ENCODE peak calls at places on chromosomes 2 and 18, in six cellular contexts. One of them, this sample, is unnamed.

GRCh38 chr18:47382171-47382570 is 130.7 kb upstream of the SKOR2 start:
- DNase-seq in mesendoderm: no peak
- DNase-seq in H1: no peak
- DNase-seq in mesenchymal stem cell: no peak
- DNase-seq in neuronal stem cell: no peak
- DNase-seq in trophoblast cell: no peak
- DNase-seq in this sample: no peak

GRCh38 chr2:128654404-128654803 is 335.7 kb upstream of the HS6ST1 start:
- DNase-seq in H1: no peak
- DNase-seq in mesenchymal stem cell: no peak
- DNase-seq in trophoblast cell: no peak
- DNase-seq in mesendoderm: no peak
- DNase-seq in neuronal stem cell: no peak
- DNase-seq in this sample: no peak

GRCh38 chr18:74840492-74841167 is 243.0 kb downstream of the ZNF407 start:
- DNase-seq in trophoblast cell: no peak
- DNase-seq in mesenchymal stem cell: peak; percentile 53
- DNase-seq in mesendoderm: peak; percentile 18
- DNase-seq in neuronal stem cell: no peak
- DNase-seq in H1: no peak
- DNase-seq in this sample: peak; percentile 82

GRCh38 chr18:66603941-66604627 is at the start of gene CDH19:
- DNase-seq in neuronal stem cell: no peak
- DNase-seq in trophoblast cell: no peak
- DNase-seq in mesendoderm: no peak
- DNase-seq in mesenchymal stem cell: peak; percentile 16
- DNase-seq in H1: no peak
- DNase-seq in this sample: no peak

GRCh38 chr2:85790499-85790898 is 36.7 kb downstream of the ATOH8 start:
- DNase-seq in mesenchymal stem cell: no peak
- DNase-seq in trophoblast cell: no peak
- DNase-seq in H1: no peak
- DNase-seq in neuronal stem cell: no peak
- DNase-seq in mesendoderm: no peak
- DNase-seq in this sample: no peak

GRCh38 chr2:64400733-64401500 is 53.0 kb upstream of the LGALSL start:
- DNase-seq in trophoblast cell: no peak
- DNase-seq in H1: no peak
- DNase-seq in mesenchymal stem cell: peak; percentile 28
- DNase-seq in neuronal stem cell: no peak
- DNase-seq in mesendoderm: peak; percentile 23
- DNase-seq in this sample: no peak

GRCh38 chr18:10088734-10089133 is 174.9 kb downstream of the VAPA start:
- DNase-seq in H1: no peak
- DNase-seq in mesendoderm: no peak
- DNase-seq in mesenchymal stem cell: no peak
- DNase-seq in trophoblast cell: no peak
- DNase-seq in neuronal stem cell: no peak
- DNase-seq in this sample: no peak

GRCh38 chr2:118295592-118296390 is 207.5 kb downstream of the INSIG2 start:
- DNase-seq in neuronal stem cell: no peak
- DNase-seq in mesendoderm: no peak
- DNase-seq in mesenchymal stem cell: no peak
- DNase-seq in H1: no peak
- DNase-seq in trophoblast cell: no peak
- DNase-seq in this sample: no peak

GRCh38 chr2:152406836-152407161 is 71.8 kb downstream of the FMNL2 start:
- DNase-seq in neuronal stem cell: no peak
- DNase-seq in H1: no peak
- DNase-seq in mesendoderm: no peak
- DNase-seq in trophoblast cell: no peak
- DNase-seq in mesenchymal stem cell: no peak
- DNase-seq in this sample: no peak

GRCh38 chr18:36127866-36128845 is 984 bp downstream of the SLC39A6 start:
- DNase-seq in mesendoderm: peak; percentile 41
- DNase-seq in H1: no peak
- DNase-seq in neuronal stem cell: peak; percentile 1
- DNase-seq in mesenchymal stem cell: peak; percentile 60
- DNase-seq in trophoblast cell: peak; percentile 45
- DNase-seq in this sample: peak; percentile 69

GRCh38 chr2:201267278-201268030 is 7.1 kb downstream of the CASP8 start:
- DNase-seq in neuronal stem cell: no peak
- DNase-seq in mesenchymal stem cell: no peak
- DNase-seq in H1: no peak
- DNase-seq in mesendoderm: no peak
- DNase-seq in trophoblast cell: no peak
- DNase-seq in this sample: no peak

GRCh38 chr2:53490659-53491058 is 276.9 kb upstream of the CHAC2 start:
- DNase-seq in neuronal stem cell: no peak
- DNase-seq in trophoblast cell: no peak
- DNase-seq in mesendoderm: no peak
- DNase-seq in H1: no peak
- DNase-seq in mesenchymal stem cell: peak; percentile 64
- DNase-seq in this sample: peak; percentile 85

GRCh38 chr18:31490838-31491237 is 7.1 kb upstream of the DSG2 start:
- DNase-seq in trophoblast cell: no peak
- DNase-seq in mesenchymal stem cell: no peak
- DNase-seq in H1: no peak
- DNase-seq in mesendoderm: no peak
- DNase-seq in neuronal stem cell: no peak
- DNase-seq in this sample: no peak

GRCh38 chr2:187499941-187500532 is 52.0 kb upstream of the CALCRL start:
- DNase-seq in trophoblast cell: peak; percentile 54
- DNase-seq in mesendoderm: peak; percentile 64
- DNase-seq in H1: peak; percentile 71
- DNase-seq in mesenchymal stem cell: peak; percentile 72
- DNase-seq in neuronal stem cell: peak; percentile 54
- DNase-seq in this sample: peak; percentile 66

GRCh38 chr2:219378167-219378851 is 9.4 kb downstream of the DNPEP start:
- DNase-seq in trophoblast cell: no peak
- DNase-seq in H1: no peak
- DNase-seq in mesendoderm: no peak
- DNase-seq in neuronal stem cell: peak; percentile 26
- DNase-seq in mesenchymal stem cell: no peak
- DNase-seq in this sample: no peak

GRCh38 chr2:134372611-134373131 is 118.8 kb downstream of the MGAT5 start:
- DNase-seq in H1: no peak
- DNase-seq in mesendoderm: no peak
- DNase-seq in trophoblast cell: no peak
- DNase-seq in mesenchymal stem cell: peak; percentile 84
- DNase-seq in neuronal stem cell: no peak
- DNase-seq in this sample: peak; percentile 94

GRCh38 chr2:216619411-216620393 is 13.5 kb upstream of the IGFBP2 start:
- DNase-seq in trophoblast cell: no peak
- DNase-seq in H1: peak; percentile 57
- DNase-seq in mesendoderm: peak; percentile 77
- DNase-seq in mesenchymal stem cell: peak; percentile 64
- DNase-seq in neuronal stem cell: no peak
- DNase-seq in this sample: peak; percentile 64

GRCh38 chr18:39701839-39702238 is 2136.2 kb upstream of the CELF4 start:
- DNase-seq in neuronal stem cell: no peak
- DNase-seq in H1: no peak
- DNase-seq in mesendoderm: peak; percentile 80
- DNase-seq in trophoblast cell: no peak
- DNase-seq in mesenchymal stem cell: peak; percentile 47
- DNase-seq in this sample: peak; percentile 53

GRCh38 chr2:102245266-102246151 is 58.7 kb downstream of the IL1RL2 start:
- DNase-seq in trophoblast cell: no peak
- DNase-seq in mesenchymal stem cell: peak; percentile 45
- DNase-seq in neuronal stem cell: no peak
- DNase-seq in H1: peak; percentile 49
- DNase-seq in mesendoderm: peak; percentile 40
- DNase-seq in this sample: peak; percentile 18

GRCh38 chr18:32299489-32299888 is 109.7 kb downstream of the MEP1B start:
- DNase-seq in mesendoderm: no peak
- DNase-seq in trophoblast cell: no peak
- DNase-seq in mesenchymal stem cell: no peak
- DNase-seq in H1: no peak
- DNase-seq in neuronal stem cell: no peak
- DNase-seq in this sample: no peak

GRCh38 chr2:317501-318424 is 29.9 kb upstream of the ALKAL2 start:
- DNase-seq in mesenchymal stem cell: peak; percentile 30
- DNase-seq in H1: no peak
- DNase-seq in trophoblast cell: no peak
- DNase-seq in neuronal stem cell: peak; percentile 82
- DNase-seq in mesendoderm: peak; percentile 71
- DNase-seq in this sample: peak; percentile 10

GRCh38 chr2:239378918-239379640 is 21.7 kb downstream of the HDAC4 start:
- DNase-seq in mesendoderm: no peak
- DNase-seq in mesenchymal stem cell: no peak
- DNase-seq in H1: no peak
- DNase-seq in trophoblast cell: no peak
- DNase-seq in neuronal stem cell: no peak
- DNase-seq in this sample: no peak

GRCh38 chr18:61876899-61877298 is 15.9 kb downstream of the RNF152 start:
- DNase-seq in mesenchymal stem cell: no peak
- DNase-seq in H1: no peak
- DNase-seq in neuronal stem cell: no peak
- DNase-seq in mesendoderm: no peak
- DNase-seq in trophoblast cell: no peak
- DNase-seq in this sample: no peak

GRCh38 chr2:128317186-128317897 is 1.3 kb downstream of the HS6ST1 start:
- DNase-seq in H1: peak; percentile 78
- DNase-seq in mesenchymal stem cell: no peak
- DNase-seq in mesendoderm: peak; percentile 58
- DNase-seq in neuronal stem cell: no peak
- DNase-seq in trophoblast cell: no peak
- DNase-seq in this sample: no peak

GRCh38 chr2:106292627-106293026 is 98.5 kb upstream of the UXS1 start:
- DNase-seq in H1: peak; percentile 10
- DNase-seq in mesendoderm: no peak
- DNase-seq in neuronal stem cell: no peak
- DNase-seq in mesenchymal stem cell: no peak
- DNase-seq in trophoblast cell: no peak
- DNase-seq in this sample: no peak

DNA sequence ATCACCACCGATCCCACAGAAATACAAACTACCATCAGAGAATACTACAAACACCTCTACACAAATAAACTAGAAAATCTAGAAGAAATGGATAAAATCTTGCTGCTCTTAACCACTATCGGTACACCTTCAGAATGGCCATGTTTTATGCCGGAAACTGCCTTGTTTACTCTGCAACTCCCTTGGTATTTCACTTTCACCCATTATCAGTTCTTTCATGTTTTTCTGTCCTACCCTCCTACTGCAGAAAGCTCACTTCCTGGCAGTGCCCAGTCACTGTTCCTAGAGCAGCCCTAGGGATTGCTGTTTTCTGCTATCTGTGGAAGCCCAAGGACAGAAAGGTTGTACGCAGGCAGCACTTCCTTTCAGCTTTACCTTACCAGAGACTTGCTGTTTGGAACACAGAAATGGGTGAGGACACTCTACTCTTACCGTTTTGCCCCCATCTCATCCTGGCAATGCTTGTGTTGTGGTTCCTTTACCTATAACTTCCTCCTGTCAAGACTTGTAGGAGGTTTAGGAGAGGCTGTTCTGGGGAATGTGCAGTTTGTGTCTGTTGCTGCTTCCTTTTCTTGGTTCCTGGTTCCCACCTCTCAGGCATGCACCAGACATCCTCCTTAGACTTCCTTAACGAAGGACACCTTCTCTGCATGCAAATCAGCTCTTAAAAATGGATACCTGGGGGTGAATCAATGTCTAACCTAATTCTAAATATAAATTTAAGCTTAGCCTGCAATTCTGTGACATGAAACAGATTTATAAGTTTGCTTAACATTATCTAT is 394.4 kb downstream of the SPAG16 start:
- DNase-seq in trophoblast cell: no peak
- DNase-seq in mesenchymal stem cell: no peak
- DNase-seq in H1: no peak
- DNase-seq in mesendoderm: no peak
- DNase-seq in neuronal stem cell: no peak
- DNase-seq in this sample: no peak
- H3K4me3 ChIP-seq in trophoblast cell: no peak overlapping the region
- H3K4me3 ChIP-seq in mesenchymal stem cell: no peak overlapping the region
- H3K4me3 ChIP-seq in H1: no peak overlapping the region
- H3K4me3 ChIP-seq in mesendoderm: no peak overlapping the region
- H3K4me3 ChIP-seq in neuronal stem cell: no peak overlapping the region
- H3K4me3 ChIP-seq in this sample: no peak overlapping the region

GRCh38 chr2:30269771-30270145 is 38.4 kb downstream of the LBH start:
- DNase-seq in H1: no peak
- DNase-seq in mesendoderm: no peak
- DNase-seq in neuronal stem cell: no peak
- DNase-seq in mesenchymal stem cell: no peak
- DNase-seq in trophoblast cell: no peak
- DNase-seq in this sample: no peak
- H3K18ac ChIP-seq in H1: no peak overlapping the region
- H3K18ac ChIP-seq in mesendoderm: no peak overlapping the region
- H3K18ac ChIP-seq in neuronal stem cell: no peak overlapping the region
- H3K18ac ChIP-seq in mesenchymal stem cell: no peak overlapping the region
- H3K18ac ChIP-seq in trophoblast cell: no peak overlapping the region
- H3K18ac ChIP-seq in this sample: peak overlapping the region; percentile 84

GRCh38 chr2:230203110-230203676 is 16.6 kb downstream of the SP110 start:
- DNase-seq in mesenchymal stem cell: no peak
- DNase-seq in neuronal stem cell: no peak
- DNase-seq in trophoblast cell: no peak
- DNase-seq in H1: no peak
- DNase-seq in mesendoderm: no peak
- DNase-seq in this sample: no peak

GRCh38 chr2:230205034-230205433 is 14.8 kb downstream of the SP110 start:
- DNase-seq in mesenchymal stem cell: no peak
- DNase-seq in mesendoderm: no peak
- DNase-seq in trophoblast cell: no peak
- DNase-seq in H1: no peak
- DNase-seq in neuronal stem cell: no peak
- DNase-seq in this sample: no peak

GRCh38 chr2:230205721-230206120 is 14.1 kb downstream of the SP110 start:
- DNase-seq in neuronal stem cell: no peak
- DNase-seq in mesendoderm: no peak
- DNase-seq in H1: no peak
- DNase-seq in trophoblast cell: no peak
- DNase-seq in mesenchymal stem cell: no peak
- DNase-seq in this sample: no peak

DNA sequence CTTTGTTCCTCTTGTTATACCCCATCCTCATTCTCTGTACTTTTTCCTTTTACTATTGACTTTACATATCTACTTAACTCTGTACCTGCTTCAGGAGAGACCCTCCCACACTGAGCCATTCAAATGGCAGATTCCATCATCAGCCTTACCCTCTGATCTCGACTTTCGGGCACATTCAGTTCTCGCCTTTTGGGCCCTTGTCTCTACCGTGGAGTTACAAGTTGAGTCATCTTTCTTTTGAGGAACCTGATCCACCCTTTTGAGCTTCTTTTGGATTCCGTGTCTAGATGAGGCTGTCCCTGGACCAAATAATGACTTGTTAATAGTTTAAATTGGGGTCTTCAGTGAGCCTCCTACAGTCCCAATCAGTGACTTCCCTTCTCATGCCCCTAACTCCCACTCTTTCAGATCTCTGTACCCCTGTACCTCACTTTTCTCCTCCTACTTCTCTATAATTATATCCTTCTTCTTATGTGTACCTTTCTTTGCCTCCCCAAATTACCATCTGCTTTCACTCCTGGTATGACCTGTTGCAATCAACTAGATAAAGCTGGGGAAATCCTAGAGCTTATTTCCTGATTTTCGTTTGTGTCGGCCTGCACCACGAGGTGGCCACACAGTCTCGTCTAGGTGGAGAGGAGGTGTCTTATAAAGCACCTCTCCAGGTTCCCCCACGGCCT is 17.2 kb downstream of the SP110 start:
- DNase-seq in neuronal stem cell: no peak
- DNase-seq in mesendoderm: no peak
- DNase-seq in H1: no peak
- DNase-seq in mesenchymal stem cell: no peak
- DNase-seq in trophoblast cell: no peak
- DNase-seq in this sample: no peak
- H3K4me3 ChIP-seq in neuronal stem cell: no peak overlapping the region
- H3K4me3 ChIP-seq in mesendoderm: no peak overlapping the region
- H3K4me3 ChIP-seq in H1: no peak overlapping the region
- H3K4me3 ChIP-seq in mesenchymal stem cell: no peak overlapping the region
- H3K4me3 ChIP-seq in trophoblast cell: no peak overlapping the region
- H3K4me3 ChIP-seq in this sample: no peak overlapping the region

GRCh38 chr2:199459286-199460100 is 1.8 kb upstream of the SATB2 start:
- DNase-seq in H1: peak; percentile 92
- DNase-seq in mesenchymal stem cell: peak; percentile 97
- DNase-seq in neuronal stem cell: peak; percentile 95
- DNase-seq in mesendoderm: peak; percentile 98
- DNase-seq in trophoblast cell: peak; percentile 89
- DNase-seq in this sample: peak; percentile 95
- H3K18ac ChIP-seq in H1: peak overlapping the region; percentile 90
- H3K18ac ChIP-seq in mesenchymal stem cell: peak overlapping the region; percentile 87
- H3K18ac ChIP-seq in neuronal stem cell: peak overlapping the region; percentile 99
- H3K18ac ChIP-seq in mesendoderm: peak overlapping the region; percentile 43
- H3K18ac ChIP-seq in trophoblast cell: peak overlapping the region; percentile 42
- H3K18ac ChIP-seq in this sample: peak overlapping the region; percentile 77

This sample was measured in IMR-90.